ENCODE peak calls at places on chromosomes 6 and 20, in ten cellular contexts. One of them, this sample, is unnamed.

GRCh38 chr20:21182832-21183563 is 57.1 kb downstream of the KIZ start:
- DNase-seq in breast epithelium: no peak
- DNase-seq in dorsolateral prefrontal cortex: no peak
- DNase-seq in AG04449: peak; percentile 91
- DNase-seq in body of pancreas: no peak
- DNase-seq in esophagus squamous epithelium: no peak
- DNase-seq in AG10803: peak; percentile 98
- DNase-seq in AG09319: peak; percentile 46
- DNase-seq in neural crest cell: no peak
- DNase-seq in GM13977: no peak
- DNase-seq in this sample: no peak

GRCh38 chr20:39986231-39986904 is 702.7 kb downstream of the MAFB start:
- DNase-seq in breast epithelium: no peak
- DNase-seq in dorsolateral prefrontal cortex: no peak
- DNase-seq in AG04449: peak; percentile 21
- DNase-seq in body of pancreas: peak; percentile 35
- DNase-seq in esophagus squamous epithelium: no peak
- DNase-seq in AG10803: peak; percentile 53
- DNase-seq in AG09319: peak; percentile 10
- DNase-seq in neural crest cell: peak; percentile 6
- DNase-seq in GM13977: no peak
- DNase-seq in this sample: no peak

GRCh38 chr6:108559884-108560462 is 744 bp upstream of the FOXO3 start:
- DNase-seq in breast epithelium: peak; percentile 78
- DNase-seq in dorsolateral prefrontal cortex: peak; percentile 33
- DNase-seq in AG04449: no peak
- DNase-seq in body of pancreas: peak; percentile 67
- DNase-seq in esophagus squamous epithelium: no peak
- DNase-seq in AG10803: peak; percentile 81
- DNase-seq in AG09319: no peak
- DNase-seq in neural crest cell: peak; percentile 55
- DNase-seq in GM13977: peak; percentile 44
- DNase-seq in this sample: no peak

GRCh38 chr6:111486475-111486874 is 3.5 kb upstream of the REV3L start:
- DNase-seq in breast epithelium: no peak
- DNase-seq in dorsolateral prefrontal cortex: no peak
- DNase-seq in AG04449: no peak
- DNase-seq in body of pancreas: no peak
- DNase-seq in esophagus squamous epithelium: no peak
- DNase-seq in AG10803: no peak
- DNase-seq in AG09319: no peak
- DNase-seq in neural crest cell: no peak
- DNase-seq in GM13977: no peak
- DNase-seq in this sample: no peak

GRCh38 chr6:96877151-96877550 is 20.5 kb downstream of the NDUFAF4 start:
- DNase-seq in breast epithelium: no peak
- DNase-seq in dorsolateral prefrontal cortex: peak; percentile 34
- DNase-seq in AG04449: no peak
- DNase-seq in body of pancreas: no peak
- DNase-seq in esophagus squamous epithelium: no peak
- DNase-seq in AG10803: no peak
- DNase-seq in AG09319: no peak
- DNase-seq in neural crest cell: no peak
- DNase-seq in GM13977: no peak
- DNase-seq in this sample: no peak

GRCh38 chr20:58244517-58245030 is 16.1 kb upstream of the ANKRD60 start:
- DNase-seq in breast epithelium: no peak
- DNase-seq in dorsolateral prefrontal cortex: no peak
- DNase-seq in AG04449: no peak
- DNase-seq in body of pancreas: no peak
- DNase-seq in esophagus squamous epithelium: no peak
- DNase-seq in AG10803: no peak
- DNase-seq in AG09319: no peak
- DNase-seq in neural crest cell: no peak
- DNase-seq in GM13977: no peak
- DNase-seq in this sample: no peak

GRCh38 chr20:45993197-45993951 is 15.3 kb upstream of the MMP9 start:
- DNase-seq in breast epithelium: no peak
- DNase-seq in dorsolateral prefrontal cortex: no peak
- DNase-seq in AG04449: no peak
- DNase-seq in body of pancreas: no peak
- DNase-seq in esophagus squamous epithelium: no peak
- DNase-seq in AG10803: peak; percentile 16
- DNase-seq in AG09319: no peak
- DNase-seq in neural crest cell: no peak
- DNase-seq in GM13977: no peak
- DNase-seq in this sample: no peak

GRCh38 chr20:44582321-44583025 is at the start of gene PKIG:
- DNase-seq in breast epithelium: no peak
- DNase-seq in dorsolateral prefrontal cortex: no peak
- DNase-seq in AG04449: peak; percentile 29
- DNase-seq in body of pancreas: no peak
- DNase-seq in esophagus squamous epithelium: no peak
- DNase-seq in AG10803: peak; percentile 84
- DNase-seq in AG09319: peak; percentile 63
- DNase-seq in neural crest cell: no peak
- DNase-seq in GM13977: no peak
- DNase-seq in this sample: no peak

GRCh38 chr6:80094017-80094416 is 12.5 kb upstream of the BCKDHB start:
- DNase-seq in breast epithelium: no peak
- DNase-seq in dorsolateral prefrontal cortex: no peak
- DNase-seq in AG04449: no peak
- DNase-seq in body of pancreas: no peak
- DNase-seq in esophagus squamous epithelium: no peak
- DNase-seq in AG10803: peak; percentile 27
- DNase-seq in AG09319: no peak
- DNase-seq in neural crest cell: no peak
- DNase-seq in GM13977: no peak
- DNase-seq in this sample: peak; percentile 33
- TF ChIP-seq CTCF in breast epithelium: no peak
- TF ChIP-seq CTCF in dorsolateral prefrontal cortex: peak; percentile 62
- TF ChIP-seq CTCF in AG04449: peak; percentile 30
- TF ChIP-seq CTCF in body of pancreas: peak; percentile 55
- TF ChIP-seq CTCF in esophagus squamous epithelium: peak; percentile 61
- TF ChIP-seq CTCF in AG10803: peak; percentile 63
- TF ChIP-seq CTCF in AG09319: peak; percentile 38
- TF ChIP-seq CTCF in neural crest cell: peak; percentile 76
- TF ChIP-seq CTCF in GM13977: peak; percentile 57
- TF ChIP-seq CTCF in this sample: no peak

GRCh38 chr6:22907085-22907484 is 337.7 kb downstream of the HDGFL1 start:
- DNase-seq in breast epithelium: no peak
- DNase-seq in dorsolateral prefrontal cortex: no peak
- DNase-seq in AG04449: no peak
- DNase-seq in body of pancreas: no peak
- DNase-seq in esophagus squamous epithelium: no peak
- DNase-seq in AG10803: no peak
- DNase-seq in AG09319: no peak
- DNase-seq in neural crest cell: no peak
- DNase-seq in GM13977: no peak
- DNase-seq in this sample: no peak

GRCh38 chr6:22904413-22904812 is 335.0 kb downstream of the HDGFL1 start:
- DNase-seq in breast epithelium: no peak
- DNase-seq in dorsolateral prefrontal cortex: no peak
- DNase-seq in AG04449: no peak
- DNase-seq in body of pancreas: no peak
- DNase-seq in esophagus squamous epithelium: no peak
- DNase-seq in AG10803: no peak
- DNase-seq in AG09319: no peak
- DNase-seq in neural crest cell: no peak
- DNase-seq in GM13977: no peak
- DNase-seq in this sample: no peak

GRCh38 chr6:22910370-22910769 is 341.0 kb downstream of the HDGFL1 start:
- DNase-seq in breast epithelium: no peak
- DNase-seq in dorsolateral prefrontal cortex: no peak
- DNase-seq in AG04449: no peak
- DNase-seq in body of pancreas: no peak
- DNase-seq in esophagus squamous epithelium: no peak
- DNase-seq in AG10803: no peak
- DNase-seq in AG09319: no peak
- DNase-seq in neural crest cell: no peak
- DNase-seq in GM13977: no peak
- DNase-seq in this sample: no peak

DNA sequence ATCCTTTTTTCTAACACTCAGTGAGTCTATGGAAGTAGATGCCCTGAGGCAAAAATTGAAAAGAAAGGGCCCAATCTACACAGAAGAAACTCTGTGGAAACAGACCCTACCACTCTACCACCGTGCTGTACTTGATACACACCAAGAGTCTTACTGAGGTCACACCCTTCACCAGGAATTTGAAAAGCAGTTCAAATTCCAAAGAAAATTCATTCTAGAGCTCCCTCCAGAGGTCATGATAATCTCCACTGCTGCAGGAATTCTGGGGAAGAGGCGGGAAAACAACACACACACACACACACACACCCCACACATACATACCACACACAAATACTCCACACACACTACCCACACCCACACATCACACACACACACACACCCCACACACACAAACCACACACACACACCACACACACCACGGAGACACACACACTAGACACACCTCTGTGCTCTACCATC is 336.8 kb downstream of the HDGFL1 start:
- DNase-seq in breast epithelium: no peak
- DNase-seq in dorsolateral prefrontal cortex: no peak
- DNase-seq in AG04449: no peak
- DNase-seq in body of pancreas: no peak
- DNase-seq in esophagus squamous epithelium: no peak
- DNase-seq in AG10803: peak; percentile 54
- DNase-seq in AG09319: no peak
- DNase-seq in neural crest cell: no peak
- DNase-seq in GM13977: no peak
- DNase-seq in this sample: no peak
- TF ChIP-seq CTCF in breast epithelium: no peak
- TF ChIP-seq CTCF in dorsolateral prefrontal cortex: peak; percentile 23
- TF ChIP-seq CTCF in AG04449: peak; percentile 13
- TF ChIP-seq CTCF in body of pancreas: peak; percentile 23
- TF ChIP-seq CTCF in esophagus squamous epithelium: peak; percentile 8
- TF ChIP-seq CTCF in AG10803: peak; percentile 61
- TF ChIP-seq CTCF in AG09319: peak; percentile 21
- TF ChIP-seq CTCF in neural crest cell: peak; percentile 41
- TF ChIP-seq CTCF in GM13977: no peak
- TF ChIP-seq CTCF in this sample: no peak

DNA sequence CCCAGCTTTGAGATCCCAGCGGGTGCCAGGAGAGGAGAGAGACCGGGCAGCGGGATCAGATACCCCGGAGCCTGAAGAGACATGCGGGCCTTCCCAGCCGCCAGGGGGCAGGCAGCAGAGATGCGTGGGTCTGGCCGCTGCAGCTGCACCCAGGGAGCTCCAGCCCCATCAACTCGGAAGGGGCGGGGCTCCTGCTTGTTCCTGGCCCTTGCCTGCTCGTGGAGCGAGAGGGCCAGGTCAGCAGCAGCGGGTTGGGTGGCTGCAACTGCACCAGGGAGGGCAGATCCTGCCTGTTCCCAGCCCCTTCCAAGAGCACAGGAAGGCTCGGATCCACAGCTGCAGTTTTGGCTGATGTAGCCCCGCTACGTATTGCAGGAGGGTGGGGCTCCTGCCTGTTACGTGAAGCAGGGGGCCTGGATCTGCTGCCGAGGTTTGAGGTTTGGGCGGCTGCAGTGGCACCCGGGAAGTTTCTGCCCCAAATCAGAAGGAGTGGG is 532.8 kb downstream of the RFPL4B start:
- DNase-seq in breast epithelium: no peak
- DNase-seq in dorsolateral prefrontal cortex: no peak
- DNase-seq in AG04449: no peak
- DNase-seq in body of pancreas: peak; percentile 44
- DNase-seq in esophagus squamous epithelium: no peak
- DNase-seq in AG10803: peak; percentile 6
- DNase-seq in AG09319: no peak
- DNase-seq in neural crest cell: peak; percentile 43
- DNase-seq in GM13977: no peak
- DNase-seq in this sample: no peak
- TF ChIP-seq CTCF in breast epithelium: no peak
- TF ChIP-seq CTCF in dorsolateral prefrontal cortex: peak; percentile 38
- TF ChIP-seq CTCF in AG04449: no peak
- TF ChIP-seq CTCF in body of pancreas: peak; percentile 10
- TF ChIP-seq CTCF in esophagus squamous epithelium: no peak
- TF ChIP-seq CTCF in AG10803: no peak
- TF ChIP-seq CTCF in AG09319: no peak
- TF ChIP-seq CTCF in neural crest cell: peak; percentile 72
- TF ChIP-seq CTCF in GM13977: peak; percentile 2
- TF ChIP-seq CTCF in this sample: no peak

GRCh38 chr20:63775096-63775978 is 35.8 kb downstream of the SLC2A4RG start:
- DNase-seq in breast epithelium: no peak
- DNase-seq in dorsolateral prefrontal cortex: peak; percentile 58
- DNase-seq in AG04449: no peak
- DNase-seq in body of pancreas: peak; percentile 29
- DNase-seq in esophagus squamous epithelium: no peak
- DNase-seq in AG10803: peak; percentile 10
- DNase-seq in AG09319: no peak
- DNase-seq in neural crest cell: peak; percentile 85
- DNase-seq in GM13977: no peak
- DNase-seq in this sample: no peak
- TF ChIP-seq CTCF in breast epithelium: peak; percentile 27
- TF ChIP-seq CTCF in dorsolateral prefrontal cortex: peak; percentile 77
- TF ChIP-seq CTCF in AG04449: peak; percentile 91
- TF ChIP-seq CTCF in body of pancreas: peak; percentile 49
- TF ChIP-seq CTCF in esophagus squamous epithelium: peak; percentile 58
- TF ChIP-seq CTCF in AG10803: peak; percentile 57
- TF ChIP-seq CTCF in AG09319: peak; percentile 73
- TF ChIP-seq CTCF in neural crest cell: peak; percentile 87
- TF ChIP-seq CTCF in GM13977: peak; percentile 43
- TF ChIP-seq CTCF in this sample: no peak

GRCh38 chr6:160750276-160750689 is 48.2 kb downstream of the PLG start:
- DNase-seq in breast epithelium: no peak
- DNase-seq in dorsolateral prefrontal cortex: no peak
- DNase-seq in AG04449: no peak
- DNase-seq in body of pancreas: no peak
- DNase-seq in esophagus squamous epithelium: no peak
- DNase-seq in AG10803: no peak
- DNase-seq in AG09319: no peak
- DNase-seq in neural crest cell: no peak
- DNase-seq in GM13977: peak; percentile 30
- DNase-seq in this sample: peak; percentile 39
- TF ChIP-seq CTCF in breast epithelium: no peak
- TF ChIP-seq CTCF in dorsolateral prefrontal cortex: no peak
- TF ChIP-seq CTCF in AG04449: no peak
- TF ChIP-seq CTCF in body of pancreas: peak; percentile 26
- TF ChIP-seq CTCF in esophagus squamous epithelium: peak; percentile 39
- TF ChIP-seq CTCF in AG10803: peak; percentile 46
- TF ChIP-seq CTCF in AG09319: peak; percentile 24
- TF ChIP-seq CTCF in neural crest cell: peak; percentile 58
- TF ChIP-seq CTCF in GM13977: peak; percentile 75
- TF ChIP-seq CTCF in this sample: peak; percentile 12